ENCODE peak calls at places on chromosome 7, in four cellular contexts. X is substantia nigra, E is GM23338, J is MM.1S. T is an unnamed sample.

GRCh38 chr7:46671108-46671769 is 750.2 kb upstream of the IGFBP3 start:
- DNase-seq in X (no peak), E (peak; percentile 76), J (no peak), T (no peak)

GRCh38 chr7:23065974-23066373 is 39.6 kb upstream of the KLHL7 start:
- DNase-seq in X (no peak), E (no peak), J (no peak), T (no peak)

GRCh38 chr7:36132025-36132424 is 21.0 kb upstream of the EEPD1 start:
- DNase-seq in X (no peak), E (no peak), J (no peak), T (no peak)

GRCh38 chr7:24318326-24318725 is 34.3 kb downstream of the NPY start:
- DNase-seq in X (no peak), E (peak; percentile 84), J (no peak), T (no peak)

GRCh38 chr7:148856035-148856881 is 27.8 kb downstream of the EZH2 start:
- DNase-seq in X (no peak), E (peak; percentile 60), J (peak; percentile 64), T (no peak)

GRCh38 chr7:44587843-44588711 is 6.0 kb upstream of the TMED4 start:
- DNase-seq in X (no peak), E (peak; percentile 29), J (peak; percentile 74), T (no peak)

GRCh38 chr7:92810242-92810611 is 26.1 kb downstream of the CDK6 start:
- DNase-seq in X (no peak), E (no peak), J (peak; percentile 59), T (no peak)

GRCh38 chr7:122726881-122727280 is 24.2 kb upstream of the RNF148 start:
- DNase-seq in X (no peak), E (no peak), J (no peak), T (no peak)

GRCh38 chr7:25989140-25989705 is 162.8 kb upstream of the NFE2L3 start:
- DNase-seq in X (no peak), E (no peak), J (no peak), T (no peak)

GRCh38 chr7:98730331-98730730 is 113.2 kb downstream of the NPTX2 start:
- DNase-seq in X (no peak), E (peak; percentile 66), J (no peak), T (no peak)

GRCh38 chr7:83211685-83212084 is 49.0 kb upstream of the PCLO start:
- DNase-seq in X (no peak), E (peak; percentile 60), J (no peak), T (no peak)

GRCh38 chr7:101804087-101804631 is 13.3 kb upstream of the CUX1 start:
- DNase-seq in X (no peak), E (peak; percentile 83), J (no peak), T (no peak)

GRCh38 chr7:6424702-6425072 is 23.1 kb downstream of the DAGLB start:
- DNase-seq in X (no peak), E (no peak), J (no peak), T (no peak)

GRCh38 chr7:38409524-38409923 is 136.1 kb upstream of the TARP start:
- DNase-seq in X (no peak), E (peak; percentile 35), J (no peak), T (no peak)

GRCh38 chr7:30469303-30469702 is 9.3 kb downstream of the NOD1 start:
- DNase-seq in X (no peak), E (peak; percentile 96), J (no peak), T (peak; percentile 81)

GRCh38 chr7:835491-836401 is 3.5 kb downstream of the SUN1 start:
- DNase-seq in X (no peak), E (no peak), J (no peak), T (peak; percentile 18)

GRCh38 chr7:91872069-91872468 is 8.4 kb downstream of the MTERF1 start:
- DNase-seq in X (no peak), E (no peak), J (no peak), T (no peak)

GRCh38 chr7:2399848-2400587 is 3.4 kb upstream of the CHST12 start:
- DNase-seq in X (no peak), E (no peak), J (peak; percentile 84), T (peak; percentile 79)

GRCh38 chr7:52620849-52621248 is 414.6 kb upstream of the POM121L12 start:
- DNase-seq in X (no peak), E (no peak), J (no peak), T (no peak)

GRCh38 chr7:75856562-75856961 is 22.3 kb upstream of the RHBDD2 start:
- DNase-seq in X (no peak), E (no peak), J (no peak), T (no peak)

GRCh38 chr7:46494026-46494425 is 573.0 kb upstream of the IGFBP3 start:
- DNase-seq in X (no peak), E (no peak), J (no peak), T (no peak)

GRCh38 chr7:45937301-45937700 is 16.2 kb upstream of the IGFBP3 start:
- DNase-seq in X (no peak), E (no peak), J (no peak), T (no peak)

GRCh38 chr7:4675771-4676373 is 6.2 kb upstream of the FOXK1 start:
- DNase-seq in X (no peak), E (no peak), J (no peak), T (no peak)

GRCh38 chr7:155669717-155670505 is 25.4 kb downstream of the RBM33 start:
- DNase-seq in X (no peak), E (peak; percentile 84), J (no peak), T (peak; percentile 84)

GRCh38 chr7:102833343-102833742 is 79.5 kb upstream of the LRRC17 start:
- DNase-seq in X (no peak), E (no peak), J (no peak), T (no peak)

GRCh38 chr7:102834999-102835398 is 77.8 kb upstream of the LRRC17 start:
- DNase-seq in X (no peak), E (no peak), J (peak; percentile 16), T (no peak)

GRCh38 chr7:102834466-102834865 is 78.3 kb upstream of the LRRC17 start:
- DNase-seq in X (no peak), E (no peak), J (no peak), T (no peak)

GRCh38 chr7:102830206-102830605 is 81.4 kb downstream of the FAM185A start:
- DNase-seq in X (no peak), E (no peak), J (no peak), T (no peak)

DNA sequence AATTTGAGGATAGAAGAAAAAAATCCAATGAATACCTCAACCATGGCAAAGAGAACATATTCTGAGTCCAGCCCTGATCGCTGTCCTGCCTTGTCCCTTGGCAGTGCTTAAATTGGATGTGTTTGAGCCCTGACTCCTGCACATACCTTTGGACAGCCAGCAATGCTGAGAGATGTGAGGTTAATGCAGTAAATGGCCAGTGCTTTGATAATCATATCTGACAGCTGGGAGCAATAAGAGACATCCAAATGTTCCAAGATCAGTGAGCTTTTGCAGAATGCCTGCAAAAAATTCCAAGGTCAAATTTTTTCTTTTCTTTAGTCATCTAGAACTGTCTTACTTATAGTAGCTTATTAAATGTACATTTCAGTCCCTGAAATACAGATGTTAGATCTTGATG is 80.1 kb upstream of the LRRC17 start:
- DNase-seq in X (no peak), E (no peak), J (no peak), T (no peak)
- H3K27ac ChIP-seq in X (no peak overlapping the region), E (no peak overlapping the region), J (no peak overlapping the region), T (no peak overlapping the region)

GRCh38 chr7:95847061-95847460 is 74.7 kb downstream of the DYNC1I1 start:
- DNase-seq in X (no peak), E (no peak), J (no peak), T (no peak)

GRCh38 chr7:95843286-95843685 is 70.9 kb downstream of the DYNC1I1 start:
- DNase-seq in X (no peak), E (peak; percentile 59), J (no peak), T (no peak)

GRCh38 chr7:95845007-95845406 is 72.7 kb downstream of the DYNC1I1 start:
- DNase-seq in X (no peak), E (no peak), J (peak; percentile 29), T (no peak)

GRCh38 chr7:95840953-95841950 is 68.9 kb downstream of the DYNC1I1 start:
- DNase-seq in X (no peak), E (peak; percentile 79), J (no peak), T (no peak)
- H3K27ac ChIP-seq in X (no peak overlapping the region), E (no peak overlapping the region), J (no peak overlapping the region), T (no peak overlapping the region)

DNA sequence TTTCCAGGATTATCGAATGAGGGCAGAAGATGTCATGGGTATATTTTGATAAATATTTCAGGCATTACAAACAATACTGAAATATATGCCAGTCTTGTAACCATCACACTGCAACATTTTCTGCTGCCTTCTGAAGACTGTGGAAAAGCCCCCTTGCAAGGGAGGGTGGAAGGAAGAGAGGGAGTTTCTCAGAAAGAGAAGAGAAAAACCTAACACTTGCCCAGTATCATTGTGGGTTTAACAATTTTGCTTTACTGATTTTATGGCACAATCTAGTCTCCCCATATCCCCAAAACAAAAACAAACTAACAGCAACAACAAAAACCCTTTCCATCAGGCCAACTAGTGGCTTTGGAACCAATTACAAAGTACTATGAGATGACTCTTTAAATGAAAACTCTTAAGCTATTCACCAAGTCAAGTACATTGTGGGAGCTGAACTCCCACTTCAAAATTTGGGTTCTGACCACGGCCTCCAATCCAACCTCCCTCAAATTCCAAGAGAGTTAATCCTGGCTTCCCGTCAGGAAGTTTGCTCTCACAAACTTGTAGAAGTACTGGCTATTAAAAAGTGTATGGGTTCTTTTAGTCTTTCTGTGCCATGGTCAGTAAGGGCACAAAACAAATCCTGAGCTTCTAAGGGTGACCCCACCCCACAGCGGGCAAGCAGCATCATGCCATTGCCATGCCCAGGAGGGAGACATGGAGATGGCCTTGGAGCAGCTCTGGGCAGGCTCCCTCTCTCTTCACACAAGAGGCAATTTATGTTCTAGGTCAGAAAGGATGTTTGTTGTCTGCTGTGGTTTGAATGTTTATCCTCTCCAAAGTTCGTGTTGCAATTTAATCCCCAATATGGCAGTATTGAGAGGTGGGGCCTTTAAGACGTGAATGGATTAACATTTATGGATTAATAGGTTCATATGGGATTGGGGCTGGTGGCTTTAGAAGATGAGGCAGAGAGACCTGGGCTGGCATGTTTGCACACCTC is 96.3 kb downstream of the JAZF1 start:
- DNase-seq in X (no peak), E (no peak), J (no peak), T (no peak)
- H3K27ac ChIP-seq in X (no peak overlapping the region), E (no peak overlapping the region), J (no peak overlapping the region), T (peak overlapping the region; percentile 54)

DNA sequence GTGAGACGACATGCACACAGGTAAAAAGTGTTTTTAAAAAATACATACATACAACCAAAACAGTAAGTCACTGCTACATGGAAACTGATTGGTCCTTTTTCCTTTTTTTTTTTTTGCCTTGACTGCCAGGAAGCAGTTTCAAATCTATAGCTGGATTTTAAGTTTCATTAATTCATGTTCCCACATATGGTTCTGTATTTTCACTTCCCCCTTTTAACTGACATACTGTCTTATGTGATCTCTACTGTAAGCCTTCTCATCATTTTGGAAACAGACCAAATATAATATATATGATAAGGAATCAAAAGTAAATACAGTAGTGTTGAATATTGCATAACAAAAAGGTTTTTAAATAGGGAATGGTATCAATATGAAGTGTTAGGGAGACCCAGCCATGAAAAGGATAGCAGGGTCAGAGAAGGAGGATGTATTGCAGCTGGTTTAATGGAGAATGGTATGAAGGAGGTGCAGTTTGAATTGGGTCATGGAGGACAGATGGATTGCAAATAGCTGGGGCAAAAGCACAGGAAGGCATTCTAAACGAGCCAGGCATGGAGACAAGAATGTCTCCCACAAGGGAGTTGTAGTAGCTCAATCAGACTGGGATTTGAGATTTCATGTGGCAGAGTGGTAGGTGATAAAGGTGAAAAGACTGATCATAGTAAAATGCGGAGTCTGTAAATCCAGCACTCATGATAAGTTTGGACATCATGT is 5.4 kb downstream of the CAV1 start:
- DNase-seq in X (no peak), E (no peak), J (no peak), T (no peak)
- H3K27ac ChIP-seq in X (no peak overlapping the region), E (no peak overlapping the region), J (peak overlapping the region; percentile 7), T (peak overlapping the region; percentile 92)